ENCODE peak calls at places on chromosomes 3 and 15, in five cellular contexts. R, O, C, V and F are unnamed samples.
A peak's percentile ranks its signal among the peaks of the same experiment; 100 is the strongest.

GRCh38 chr15:69980311-69981059 is 117.2 kb downstream of the TLE3 start:
- DNase-seq in R (no peak), O (no peak), C (no peak), V (no peak), F (no peak)

GRCh38 chr3:157333551-157333991 is 103.1 kb upstream of the PTX3 start:
- DNase-seq in R (no peak), O (no peak), C (no peak), V (no peak), F (no peak)

GRCh38 chr15:100918690-100919480 is at the start of gene LRRK1:
- DNase-seq in R (no peak), O (no peak), C (peak; percentile 59), V (no peak), F (peak; percentile 60)

GRCh38 chr3:146218880-146219866 is 31.7 kb downstream of the PLSCR4 start:
- DNase-seq in R (no peak), O (peak; percentile 6), C (peak; percentile 40), V (no peak), F (no peak)

GRCh38 chr15:64643685-64644084 is 131.7 kb downstream of the RBPMS2 start:
- DNase-seq in R (no peak), O (no peak), C (no peak), V (no peak), F (no peak)

GRCh38 chr3:133472242-133472641 is 72.4 kb downstream of the BFSP2 start:
- DNase-seq in R (no peak), O (no peak), C (peak; percentile 63), V (no peak), F (no peak)

GRCh38 chr15:83850015-83850414 is 196.1 kb downstream of the ADAMTSL3 start:
- DNase-seq in R (no peak), O (no peak), C (no peak), V (no peak), F (no peak)

GRCh38 chr3:143830063-143830462 is 18.2 kb downstream of the SLC9A9 start:
- DNase-seq in R (no peak), O (no peak), C (no peak), V (no peak), F (no peak)

GRCh38 chr3:23999012-23999641 is 54.0 kb downstream of the NR1D2 start:
- DNase-seq in R (peak; percentile 80), O (peak; percentile 45), C (peak; percentile 80), V (peak; percentile 41), F (no peak)

GRCh38 chr15:42385206-42385979 is 26.1 kb downstream of the CAPN3 start:
- DNase-seq in R (no peak), O (peak; percentile 45), C (peak; percentile 90), V (no peak), F (no peak)

GRCh38 chr3:86973440-86973839 is 17.5 kb downstream of the VGLL3 start:
- DNase-seq in R (no peak), O (no peak), C (no peak), V (no peak), F (no peak)

GRCh38 chr3:158233791-158234190 is 123.9 kb downstream of the RSRC1 start:
- DNase-seq in R (no peak), O (no peak), C (no peak), V (no peak), F (no peak)

GRCh38 chr15:29103825-29104565 is 165.6 kb downstream of the NSMCE3 start:
- DNase-seq in R (peak; percentile 78), O (no peak), C (peak; percentile 93), V (peak; percentile 36), F (peak; percentile 68)

GRCh38 chr3:55569033-55569518 is 82.0 kb upstream of the WNT5A start:
- DNase-seq in R (no peak), O (no peak), C (no peak), V (no peak), F (no peak)

GRCh38 chr15:69666441-69666882 is 213.8 kb downstream of the RPLP1 start:
- DNase-seq in R (no peak), O (no peak), C (no peak), V (no peak), F (peak; percentile 63)

GRCh38 chr3:38139191-38139590 is 730 bp downstream of the MYD88 start:
- DNase-seq in R (no peak), O (no peak), C (no peak), V (no peak), F (no peak)

GRCh38 chr3:16761576-16761975 is 123.2 kb upstream of the PLCL2 start:
- DNase-seq in R (no peak), O (no peak), C (no peak), V (no peak), F (no peak)

GRCh38 chr3:42264399-42265058 is 1.5 kb downstream of the CCK start:
- DNase-seq in R (peak; percentile 80), O (no peak), C (peak; percentile 82), V (peak; percentile 41), F (no peak)

GRCh38 chr3:75906555-75907112 is 121.3 kb upstream of the ZNF717 start:
- DNase-seq in R (peak; percentile 62), O (no peak), C (peak; percentile 92), V (no peak), F (no peak)

GRCh38 chr15:67674983-67675382 is 132.5 kb downstream of the MAP2K5 start:
- DNase-seq in R (no peak), O (no peak), C (no peak), V (no peak), F (no peak)

GRCh38 chr3:110984456-110985250 is 87.0 kb upstream of the NECTIN3 start:
- DNase-seq in R (no peak), O (no peak), C (no peak), V (no peak), F (no peak)

GRCh38 chr3:9064853-9065252 is 101.6 kb upstream of the RAD18 start:
- DNase-seq in R (peak; percentile 58), O (no peak), C (no peak), V (no peak), F (no peak)

GRCh38 chr3:170419301-170420087 is 826 bp downstream of the CLDN11 start:
- DNase-seq in R (peak; percentile 65), O (no peak), C (peak; percentile 74), V (peak; percentile 57), F (no peak)

GRCh38 chr3:62376906-62377865 is 3.8 kb upstream of the FEZF2 start:
- DNase-seq in R (no peak), O (no peak), C (peak; percentile 61), V (no peak), F (no peak)

GRCh38 chr3:53011324-53011723 is 34.5 kb downstream of the SFMBT1 start:
- DNase-seq in R (no peak), O (no peak), C (no peak), V (no peak), F (no peak)

GRCh38 chr3:38698760-38699159 is 49.3 kb upstream of the SCN5A start:
- DNase-seq in R (no peak), O (no peak), C (no peak), V (no peak), F (no peak)

GRCh38 chr15:36579792-36580431 is 486 bp downstream of the CDIN1 start:
- DNase-seq in R (peak; percentile 70), O (peak; percentile 3), C (no peak), V (no peak), F (no peak)

GRCh38 chr15:92623435-92623834 is 32.1 kb downstream of the FAM174B start:
- DNase-seq in R (peak; percentile 45), O (no peak), C (no peak), V (no peak), F (no peak)

GRCh38 chr3:188788621-188789081 is 383.1 kb upstream of the TPRG1 start:
- DNase-seq in R (no peak), O (no peak), C (no peak), V (no peak), F (no peak)

GRCh38 chr3:88000853-88001252 is 58.0 kb downstream of the CGGBP1 start:
- DNase-seq in R (no peak), O (no peak), C (peak; percentile 74), V (no peak), F (no peak)

GRCh38 chr3:197997936-197998335 is 37.9 kb downstream of the LMLN start:
- DNase-seq in R (no peak), O (no peak), C (no peak), V (no peak), F (no peak)

DNA sequence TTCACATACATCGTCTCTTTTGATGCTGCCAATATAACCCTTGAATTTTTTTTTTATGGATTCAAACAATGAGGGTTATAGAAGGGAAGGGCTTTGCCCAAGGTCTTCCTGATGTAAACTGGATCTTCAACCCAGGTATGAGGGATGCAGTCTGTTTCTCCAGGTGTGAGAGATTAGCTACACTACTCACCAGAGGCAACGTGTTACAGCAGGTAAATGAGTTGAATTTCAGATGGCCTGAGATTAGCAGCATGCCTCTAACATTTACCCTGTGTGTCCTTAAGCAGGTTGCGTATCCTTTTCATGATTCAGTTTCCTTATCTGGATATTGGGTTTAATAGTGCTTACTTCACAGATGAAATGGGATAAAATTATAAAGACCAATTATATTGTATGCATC is 1.9 kb downstream of the RTP4 start:
- DNase-seq in R (no peak), O (no peak), C (no peak), V (no peak), F (no peak)
- TF ChIP-seq POLR2AphosphoS5 in R (no peak), O (no peak), C (no peak), V (no peak), F (no peak)

DNA sequence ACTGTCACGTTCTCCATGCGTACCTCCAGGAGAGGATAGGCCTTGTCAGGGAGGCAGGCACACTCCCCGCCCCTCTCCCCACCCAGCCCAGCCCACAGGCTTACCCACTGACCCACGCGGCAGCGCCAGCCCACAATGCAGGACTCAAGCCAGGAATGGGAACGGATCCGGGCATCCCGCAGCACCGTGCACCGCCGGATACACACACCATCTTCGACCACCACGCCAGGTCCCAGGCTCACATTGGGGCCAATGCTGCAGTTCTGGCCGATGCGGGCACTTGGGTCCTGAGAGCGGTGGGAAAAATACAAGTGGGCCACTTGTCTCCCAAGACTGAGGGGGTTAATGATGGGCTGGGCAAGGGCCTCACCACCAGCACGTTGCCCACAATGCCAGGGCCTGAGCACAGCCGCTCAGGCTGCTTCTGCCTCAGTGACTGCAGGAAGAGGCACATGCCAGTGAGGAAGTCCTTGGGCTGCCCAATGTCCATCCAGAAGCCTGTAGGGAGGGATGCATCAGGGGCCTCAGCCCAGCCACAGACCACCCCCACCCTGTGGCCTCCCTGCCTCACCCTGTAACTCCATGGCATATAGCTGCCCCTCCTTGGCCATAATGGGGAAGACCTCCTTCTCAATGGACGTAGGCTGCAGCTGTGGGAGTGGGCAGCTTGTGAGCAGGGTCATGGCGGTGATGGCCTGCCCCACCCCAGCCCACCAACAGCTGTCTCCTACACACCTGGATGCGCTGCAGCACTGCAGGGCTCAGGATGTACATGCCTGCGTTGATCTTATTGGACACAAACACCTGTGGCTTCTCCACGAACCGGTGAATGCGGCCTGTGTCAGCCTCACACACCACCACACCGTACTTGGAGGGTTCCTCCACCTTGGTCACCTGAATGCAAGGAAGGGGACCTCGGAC is 1.6 kb downstream of the GMPPB start:
- DNase-seq in R (peak; percentile 62), O (no peak), C (no peak), V (no peak), F (peak; percentile 2)
- TF ChIP-seq POLR2AphosphoS5 in R (no peak), O (peak; percentile 3), C (peak; percentile 6), V (no peak), F (no peak)

DNA sequence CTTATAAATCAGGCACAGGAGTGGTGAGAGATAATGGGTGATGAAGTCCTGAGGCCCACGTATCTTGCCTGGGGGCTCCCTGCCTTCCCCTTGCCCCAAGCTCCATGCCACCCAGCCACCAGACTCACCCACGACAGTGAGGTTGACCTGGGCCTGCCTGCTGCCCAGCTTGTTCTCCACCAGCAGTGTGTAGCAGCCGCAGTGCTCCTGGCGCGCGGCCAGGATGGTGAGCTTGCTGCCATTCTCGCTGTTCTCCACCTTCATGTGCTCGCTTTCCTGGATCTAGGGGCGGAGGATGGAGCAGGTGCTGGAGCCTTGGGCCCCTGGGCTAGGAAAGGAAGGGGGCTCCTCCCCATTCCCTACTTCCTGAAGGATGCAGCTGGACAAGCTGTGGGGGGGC is 79.1 kb upstream of the HACD2 start:
- DNase-seq in R (peak; percentile 81), O (no peak), C (no peak), V (no peak), F (no peak)
- TF ChIP-seq POLR2AphosphoS5 in R (peak; percentile 45), O (no peak), C (no peak), V (no peak), F (no peak)

GRCh38 chr15:55290361-55291057 is 896 bp upstream of the RAB27A start:
- DNase-seq in R (peak; percentile 92), O (peak; percentile 71), C (peak; percentile 93), V (peak; percentile 79), F (peak; percentile 64)
- TF ChIP-seq POLR2AphosphoS5 in R (no peak), O (no peak), C (no peak), V (peak; percentile 35), F (no peak)